ENCODE peak calls at places on chromosomes 7 and 10, in eight cellular contexts. R is activated CD4-positive, alpha-beta T cell treated with anti-CD3 and anti-CD28 coated beads, Interleukin-2, amount 10 ng/mL, durations not matched to agents 7 days and 5 days; F is fibroblast of the aortic adventitia; G is A549; L is iris pigment epithelial cell; Z is GM12865; E is stimulated activated CD8-positive, alpha-beta memory T cell treated with anti-CD3 and anti-CD28 coated beads, Interleukin-2, amount 100 ng/mL, for 1 hour; J is endothelial cell of umbilical vein. V is an unnamed sample.

GRCh38 chr10:62726142-62726541 is 78.4 kb upstream of the ADO start:
- DNase-seq in F (no peak), Z (peak), J (no peak), E (no peak), G (no peak), L (no peak), R (no peak), V (no peak)

GRCh38 chr10:29784175-29784773 is 149.5 kb upstream of the SVIL start:
- DNase-seq in E (no peak), G (peak), F (peak), Z (no peak), L (peak), J (peak), R (no peak), V (peak)

GRCh38 chr10:76403876-76404275 is 972.5 kb downstream of the LRMDA start:
- DNase-seq in J (no peak), Z (no peak), R (no peak), E (no peak), F (peak), L (no peak), G (no peak), V (no peak)

GRCh38 chr10:132931258-132931657 is 11.1 kb downstream of the CFAP46 start:
- DNase-seq in E (no peak), L (no peak), Z (peak), J (no peak), R (no peak), G (no peak), F (no peak), V (no peak)

GRCh38 chr10:70528726-70529362 is 50.3 kb downstream of the PALD1 start:
- DNase-seq in E (no peak), G (peak), J (peak), L (peak), Z (peak), F (peak), R (no peak), V (peak)

GRCh38 chr10:103445767-103446567 is 6.2 kb downstream of the CALHM2 start:
- DNase-seq in R (no peak), E (no peak), F (peak), Z (no peak), L (no peak), G (no peak), J (peak), V (no peak)

GRCh38 chr7:85186521-85187241 is at the start of gene SEMA3D:
- DNase-seq in F (peak), G (peak), E (no peak), R (no peak), L (peak), Z (peak), J (peak), V (no peak)

GRCh38 chr10:103849880-103850571 is 5.3 kb downstream of the SH3PXD2A start:
- DNase-seq in E (no peak), G (no peak), R (no peak), F (peak), Z (no peak), L (peak), J (peak), V (no peak)